ENCODE peak calls at places on chromosomes 16 and 17, in six cellular contexts. One of them, this sample, is unnamed.

GRCh38 chr17:77147357-77147801 is 6.6 kb downstream of the SEC14L1 start:
- DNase-seq in stimulated activated naive B cell treated with anti-CD40 and anti-IgM and Interleukin-4, amounts not matched to agents 10 μg/mL and 1 μg/mL and 100 μg/mL, for 72 hours: no peak
- DNase-seq in transverse colon: peak; percentile 34
- DNase-seq in T follicular helper cell: no peak
- DNase-seq in HS-5: no peak
- DNase-seq in GM10248: peak; percentile 48
- DNase-seq in this sample: no peak

GRCh38 chr17:36938566-36939058 is 1.3 kb downstream of the LHX1 start:
- DNase-seq in stimulated activated naive B cell treated with anti-CD40 and anti-IgM and Interleukin-4, amounts not matched to agents 10 μg/mL and 1 μg/mL and 100 μg/mL, for 72 hours: no peak
- DNase-seq in transverse colon: no peak
- DNase-seq in T follicular helper cell: no peak
- DNase-seq in HS-5: no peak
- DNase-seq in GM10248: no peak
- DNase-seq in this sample: no peak

GRCh38 chr16:89191033-89191900 is 9.1 kb downstream of the SLC22A31 start:
- DNase-seq in stimulated activated naive B cell treated with anti-CD40 and anti-IgM and Interleukin-4, amounts not matched to agents 10 μg/mL and 1 μg/mL and 100 μg/mL, for 72 hours: no peak
- DNase-seq in transverse colon: no peak
- DNase-seq in T follicular helper cell: no peak
- DNase-seq in HS-5: no peak
- DNase-seq in GM10248: no peak
- DNase-seq in this sample: no peak

GRCh38 chr16:84247844-84248243 is 8.0 kb upstream of the KCNG4 start:
- DNase-seq in stimulated activated naive B cell treated with anti-CD40 and anti-IgM and Interleukin-4, amounts not matched to agents 10 μg/mL and 1 μg/mL and 100 μg/mL, for 72 hours: no peak
- DNase-seq in transverse colon: no peak
- DNase-seq in T follicular helper cell: no peak
- DNase-seq in HS-5: peak; percentile 28
- DNase-seq in GM10248: no peak
- DNase-seq in this sample: no peak

GRCh38 chr16:53743149-53743566 is 39.2 kb downstream of the FTO start:
- DNase-seq in stimulated activated naive B cell treated with anti-CD40 and anti-IgM and Interleukin-4, amounts not matched to agents 10 μg/mL and 1 μg/mL and 100 μg/mL, for 72 hours: no peak
- DNase-seq in transverse colon: peak; percentile 30
- DNase-seq in T follicular helper cell: no peak
- DNase-seq in HS-5: no peak
- DNase-seq in GM10248: no peak
- DNase-seq in this sample: no peak

GRCh38 chr17:1002771-1003555 is 6.0 kb downstream of the TIMM22 start:
- DNase-seq in stimulated activated naive B cell treated with anti-CD40 and anti-IgM and Interleukin-4, amounts not matched to agents 10 μg/mL and 1 μg/mL and 100 μg/mL, for 72 hours: no peak
- DNase-seq in transverse colon: no peak
- DNase-seq in T follicular helper cell: no peak
- DNase-seq in HS-5: no peak
- DNase-seq in GM10248: no peak
- DNase-seq in this sample: no peak

GRCh38 chr16:10688726-10689125 is 6.0 kb downstream of the TEKT5 start:
- DNase-seq in stimulated activated naive B cell treated with anti-CD40 and anti-IgM and Interleukin-4, amounts not matched to agents 10 μg/mL and 1 μg/mL and 100 μg/mL, for 72 hours: no peak
- DNase-seq in transverse colon: no peak
- DNase-seq in T follicular helper cell: no peak
- DNase-seq in HS-5: no peak
- DNase-seq in GM10248: no peak
- DNase-seq in this sample: no peak

GRCh38 chr16:7449808-7450207 is 117.2 kb downstream of the RBFOX1 start:
- DNase-seq in stimulated activated naive B cell treated with anti-CD40 and anti-IgM and Interleukin-4, amounts not matched to agents 10 μg/mL and 1 μg/mL and 100 μg/mL, for 72 hours: no peak
- DNase-seq in transverse colon: no peak
- DNase-seq in T follicular helper cell: no peak
- DNase-seq in HS-5: no peak
- DNase-seq in GM10248: no peak
- DNase-seq in this sample: no peak

GRCh38 chr17:82876602-82877391 is 37.0 kb upstream of the ZNF750 start:
- DNase-seq in stimulated activated naive B cell treated with anti-CD40 and anti-IgM and Interleukin-4, amounts not matched to agents 10 μg/mL and 1 μg/mL and 100 μg/mL, for 72 hours: no peak
- DNase-seq in transverse colon: peak; percentile 78
- DNase-seq in T follicular helper cell: no peak
- DNase-seq in HS-5: no peak
- DNase-seq in GM10248: no peak
- DNase-seq in this sample: no peak

GRCh38 chr16:87487361-87487924 is 5.4 kb downstream of the ZCCHC14 start:
- DNase-seq in stimulated activated naive B cell treated with anti-CD40 and anti-IgM and Interleukin-4, amounts not matched to agents 10 μg/mL and 1 μg/mL and 100 μg/mL, for 72 hours: no peak
- DNase-seq in transverse colon: peak; percentile 85
- DNase-seq in T follicular helper cell: no peak
- DNase-seq in HS-5: no peak
- DNase-seq in GM10248: no peak
- DNase-seq in this sample: no peak

GRCh38 chr16:74466872-74467271 is 45.6 kb upstream of the CLEC18B start:
- DNase-seq in stimulated activated naive B cell treated with anti-CD40 and anti-IgM and Interleukin-4, amounts not matched to agents 10 μg/mL and 1 μg/mL and 100 μg/mL, for 72 hours: no peak
- DNase-seq in transverse colon: no peak
- DNase-seq in T follicular helper cell: no peak
- DNase-seq in HS-5: no peak
- DNase-seq in GM10248: no peak
- DNase-seq in this sample: no peak

GRCh38 chr16:77723108-77723514 is 797 bp downstream of the NUDT7 start:
- DNase-seq in stimulated activated naive B cell treated with anti-CD40 and anti-IgM and Interleukin-4, amounts not matched to agents 10 μg/mL and 1 μg/mL and 100 μg/mL, for 72 hours: no peak
- DNase-seq in transverse colon: peak; percentile 21
- DNase-seq in T follicular helper cell: no peak
- DNase-seq in HS-5: peak; percentile 28
- DNase-seq in GM10248: peak; percentile 16
- DNase-seq in this sample: no peak

GRCh38 chr16:52537463-52537862 is 9.5 kb downstream of the TOX3 start:
- DNase-seq in stimulated activated naive B cell treated with anti-CD40 and anti-IgM and Interleukin-4, amounts not matched to agents 10 μg/mL and 1 μg/mL and 100 μg/mL, for 72 hours: no peak
- DNase-seq in transverse colon: no peak
- DNase-seq in T follicular helper cell: no peak
- DNase-seq in HS-5: no peak
- DNase-seq in GM10248: no peak
- DNase-seq in this sample: no peak

GRCh38 chr16:17334096-17334495 is 136.7 kb downstream of the XYLT1 start:
- DNase-seq in stimulated activated naive B cell treated with anti-CD40 and anti-IgM and Interleukin-4, amounts not matched to agents 10 μg/mL and 1 μg/mL and 100 μg/mL, for 72 hours: no peak
- DNase-seq in transverse colon: no peak
- DNase-seq in T follicular helper cell: no peak
- DNase-seq in HS-5: peak; percentile 19
- DNase-seq in GM10248: no peak
- DNase-seq in this sample: no peak

GRCh38 chr16:4561565-4561964 is 5.4 kb downstream of the C16orf96 start:
- DNase-seq in stimulated activated naive B cell treated with anti-CD40 and anti-IgM and Interleukin-4, amounts not matched to agents 10 μg/mL and 1 μg/mL and 100 μg/mL, for 72 hours: no peak
- DNase-seq in transverse colon: no peak
- DNase-seq in T follicular helper cell: no peak
- DNase-seq in HS-5: no peak
- DNase-seq in GM10248: no peak
- DNase-seq in this sample: no peak

GRCh38 chr17:28956861-28957260 is 5.5 kb upstream of the PHF12 start:
- DNase-seq in stimulated activated naive B cell treated with anti-CD40 and anti-IgM and Interleukin-4, amounts not matched to agents 10 μg/mL and 1 μg/mL and 100 μg/mL, for 72 hours: no peak
- DNase-seq in transverse colon: no peak
- DNase-seq in T follicular helper cell: no peak
- DNase-seq in HS-5: no peak
- DNase-seq in GM10248: no peak
- DNase-seq in this sample: no peak

GRCh38 chr16:31023627-31024226 is 9.6 kb upstream of the STX4 start:
- DNase-seq in stimulated activated naive B cell treated with anti-CD40 and anti-IgM and Interleukin-4, amounts not matched to agents 10 μg/mL and 1 μg/mL and 100 μg/mL, for 72 hours: no peak
- DNase-seq in transverse colon: no peak
- DNase-seq in T follicular helper cell: no peak
- DNase-seq in HS-5: no peak
- DNase-seq in GM10248: no peak
- DNase-seq in this sample: no peak

GRCh38 chr16:87414251-87414680 is 22.1 kb downstream of the MAP1LC3B start:
- DNase-seq in stimulated activated naive B cell treated with anti-CD40 and anti-IgM and Interleukin-4, amounts not matched to agents 10 μg/mL and 1 μg/mL and 100 μg/mL, for 72 hours: no peak
- DNase-seq in transverse colon: no peak
- DNase-seq in T follicular helper cell: no peak
- DNase-seq in HS-5: no peak
- DNase-seq in GM10248: no peak
- DNase-seq in this sample: no peak

GRCh38 chr17:49108318-49108717 is 24.3 kb upstream of the B4GALNT2 start:
- DNase-seq in stimulated activated naive B cell treated with anti-CD40 and anti-IgM and Interleukin-4, amounts not matched to agents 10 μg/mL and 1 μg/mL and 100 μg/mL, for 72 hours: no peak
- DNase-seq in transverse colon: no peak
- DNase-seq in T follicular helper cell: no peak
- DNase-seq in HS-5: no peak
- DNase-seq in GM10248: no peak
- DNase-seq in this sample: no peak

GRCh38 chr16:64236351-64236750 is 885.5 kb downstream of the CDH11 start:
- DNase-seq in stimulated activated naive B cell treated with anti-CD40 and anti-IgM and Interleukin-4, amounts not matched to agents 10 μg/mL and 1 μg/mL and 100 μg/mL, for 72 hours: no peak
- DNase-seq in transverse colon: no peak
- DNase-seq in T follicular helper cell: no peak
- DNase-seq in HS-5: no peak
- DNase-seq in GM10248: no peak
- DNase-seq in this sample: no peak

GRCh38 chr16:24536671-24537070 is 2.7 kb upstream of the RBBP6 start:
- DNase-seq in stimulated activated naive B cell treated with anti-CD40 and anti-IgM and Interleukin-4, amounts not matched to agents 10 μg/mL and 1 μg/mL and 100 μg/mL, for 72 hours: no peak
- DNase-seq in transverse colon: no peak
- DNase-seq in T follicular helper cell: no peak
- DNase-seq in HS-5: no peak
- DNase-seq in GM10248: no peak
- DNase-seq in this sample: no peak

GRCh38 chr16:89759742-89760366 is 38.5 kb downstream of the ZNF276 start:
- DNase-seq in stimulated activated naive B cell treated with anti-CD40 and anti-IgM and Interleukin-4, amounts not matched to agents 10 μg/mL and 1 μg/mL and 100 μg/mL, for 72 hours: no peak
- DNase-seq in transverse colon: no peak
- DNase-seq in T follicular helper cell: no peak
- DNase-seq in HS-5: no peak
- DNase-seq in GM10248: no peak
- DNase-seq in this sample: no peak

GRCh38 chr16:26731729-26732128 is 335.0 kb upstream of the C16orf82 start:
- DNase-seq in stimulated activated naive B cell treated with anti-CD40 and anti-IgM and Interleukin-4, amounts not matched to agents 10 μg/mL and 1 μg/mL and 100 μg/mL, for 72 hours: no peak
- DNase-seq in transverse colon: no peak
- DNase-seq in T follicular helper cell: no peak
- DNase-seq in HS-5: no peak
- DNase-seq in GM10248: no peak
- DNase-seq in this sample: no peak

GRCh38 chr17:17445925-17446665 is 30.7 kb upstream of the MED9 start:
- DNase-seq in stimulated activated naive B cell treated with anti-CD40 and anti-IgM and Interleukin-4, amounts not matched to agents 10 μg/mL and 1 μg/mL and 100 μg/mL, for 72 hours: no peak
- DNase-seq in transverse colon: peak; percentile 51
- DNase-seq in T follicular helper cell: no peak
- DNase-seq in HS-5: peak; percentile 93
- DNase-seq in GM10248: no peak
- DNase-seq in this sample: no peak

GRCh38 chr16:85029413-85029794 is 1.8 kb downstream of the KIAA0513 start:
- DNase-seq in stimulated activated naive B cell treated with anti-CD40 and anti-IgM and Interleukin-4, amounts not matched to agents 10 μg/mL and 1 μg/mL and 100 μg/mL, for 72 hours: peak; percentile 39
- DNase-seq in transverse colon: peak; percentile 46
- DNase-seq in T follicular helper cell: peak; percentile 48
- DNase-seq in HS-5: no peak
- DNase-seq in GM10248: peak; percentile 73
- DNase-seq in this sample: peak; percentile 22

GRCh38 chr16:89422527-89422904 is 67.8 kb downstream of the ANKRD11 start:
- DNase-seq in stimulated activated naive B cell treated with anti-CD40 and anti-IgM and Interleukin-4, amounts not matched to agents 10 μg/mL and 1 μg/mL and 100 μg/mL, for 72 hours: peak; percentile 59
- DNase-seq in transverse colon: no peak
- DNase-seq in T follicular helper cell: no peak
- DNase-seq in HS-5: peak; percentile 2
- DNase-seq in GM10248: peak; percentile 77
- DNase-seq in this sample: no peak

GRCh38 chr17:36934144-36934758 is 3.0 kb upstream of the LHX1 start:
- DNase-seq in stimulated activated naive B cell treated with anti-CD40 and anti-IgM and Interleukin-4, amounts not matched to agents 10 μg/mL and 1 μg/mL and 100 μg/mL, for 72 hours: no peak
- DNase-seq in transverse colon: no peak
- DNase-seq in T follicular helper cell: no peak
- DNase-seq in HS-5: no peak
- DNase-seq in GM10248: no peak
- DNase-seq in this sample: no peak

GRCh38 chr16:65117701-65118448 is 4.0 kb downstream of the CDH11 start:
- DNase-seq in stimulated activated naive B cell treated with anti-CD40 and anti-IgM and Interleukin-4, amounts not matched to agents 10 μg/mL and 1 μg/mL and 100 μg/mL, for 72 hours: peak; percentile 18
- DNase-seq in transverse colon: peak; percentile 70
- DNase-seq in T follicular helper cell: no peak
- DNase-seq in HS-5: peak; percentile 56
- DNase-seq in GM10248: peak; percentile 42
- DNase-seq in this sample: no peak

GRCh38 chr16:85902366-85903155 is 3.6 kb downstream of the IRF8 start:
- DNase-seq in stimulated activated naive B cell treated with anti-CD40 and anti-IgM and Interleukin-4, amounts not matched to agents 10 μg/mL and 1 μg/mL and 100 μg/mL, for 72 hours: peak; percentile 75
- DNase-seq in transverse colon: peak; percentile 67
- DNase-seq in T follicular helper cell: peak; percentile 5
- DNase-seq in HS-5: no peak
- DNase-seq in GM10248: peak; percentile 86
- DNase-seq in this sample: no peak

GRCh38 chr17:45284176-45285140 is 22.6 kb upstream of the SPATA32 start:
- DNase-seq in stimulated activated naive B cell treated with anti-CD40 and anti-IgM and Interleukin-4, amounts not matched to agents 10 μg/mL and 1 μg/mL and 100 μg/mL, for 72 hours: no peak
- DNase-seq in transverse colon: no peak
- DNase-seq in T follicular helper cell: no peak
- DNase-seq in HS-5: no peak
- DNase-seq in GM10248: no peak
- DNase-seq in this sample: no peak

GRCh38 chr17:64406321-64407200 is 15.9 kb upstream of the PECAM1 start:
- DNase-seq in stimulated activated naive B cell treated with anti-CD40 and anti-IgM and Interleukin-4, amounts not matched to agents 10 μg/mL and 1 μg/mL and 100 μg/mL, for 72 hours: no peak
- DNase-seq in transverse colon: no peak
- DNase-seq in T follicular helper cell: no peak
- DNase-seq in HS-5: no peak
- DNase-seq in GM10248: no peak
- DNase-seq in this sample: no peak

GRCh38 chr17:80921741-80922579 is 69.7 kb upstream of the CHMP6 start:
- DNase-seq in stimulated activated naive B cell treated with anti-CD40 and anti-IgM and Interleukin-4, amounts not matched to agents 10 μg/mL and 1 μg/mL and 100 μg/mL, for 72 hours: no peak
- DNase-seq in transverse colon: no peak
- DNase-seq in T follicular helper cell: no peak
- DNase-seq in HS-5: no peak
- DNase-seq in GM10248: no peak
- DNase-seq in this sample: no peak

GRCh38 chr17:57706761-57707160 is 38.3 kb downstream of the CCDC182 start:
- DNase-seq in stimulated activated naive B cell treated with anti-CD40 and anti-IgM and Interleukin-4, amounts not matched to agents 10 μg/mL and 1 μg/mL and 100 μg/mL, for 72 hours: no peak
- DNase-seq in transverse colon: no peak
- DNase-seq in T follicular helper cell: no peak
- DNase-seq in HS-5: no peak
- DNase-seq in GM10248: no peak
- DNase-seq in this sample: no peak

GRCh38 chr17:32335647-32336046 is 6.3 kb downstream of the C17orf75 start:
- DNase-seq in stimulated activated naive B cell treated with anti-CD40 and anti-IgM and Interleukin-4, amounts not matched to agents 10 μg/mL and 1 μg/mL and 100 μg/mL, for 72 hours: no peak
- DNase-seq in transverse colon: no peak
- DNase-seq in T follicular helper cell: no peak
- DNase-seq in HS-5: peak; percentile 58
- DNase-seq in GM10248: no peak
- DNase-seq in this sample: no peak

GRCh38 chr16:11094075-11094593 is 149.8 kb downstream of the CLEC16A start:
- DNase-seq in stimulated activated naive B cell treated with anti-CD40 and anti-IgM and Interleukin-4, amounts not matched to agents 10 μg/mL and 1 μg/mL and 100 μg/mL, for 72 hours: peak; percentile 85
- DNase-seq in transverse colon: peak; percentile 44
- DNase-seq in T follicular helper cell: no peak
- DNase-seq in HS-5: no peak
- DNase-seq in GM10248: peak; percentile 73
- DNase-seq in this sample: no peak